ENCODE peak calls at places on chromosome 6, in four cellular contexts. L is H9, X is mesendoderm, W is H1. M is an unnamed sample.

GRCh38 chr6:27081931-27082330 is 165.6 kb upstream of the PRSS16 start:
- DNase-seq in W (no peak), X (no peak), L (no peak), M (no peak)

GRCh38 chr6:96276326-96276725 is 245.3 kb upstream of the UFL1 start:
- DNase-seq in W (no peak), X (no peak), L (no peak), M (no peak)

GRCh38 chr6:47700051-47700450 is 1.7 kb downstream of the ADGRF4 start:
- DNase-seq in W (no peak), L (no peak), X (peak), M (peak)

GRCh38 chr6:42963855-42964605 is 3.5 kb downstream of the GNMT start:
- DNase-seq in W (peak), L (peak), X (peak), M (peak)

GRCh38 chr6:119179842-119180241 is 101.4 kb upstream of the FAM184A start:
- DNase-seq in X (no peak), W (no peak), L (no peak), M (no peak)

GRCh38 chr6:26064619-26065257 is 22.5 kb upstream of the HFE start:
- DNase-seq in W (no peak), X (peak), L (no peak), M (peak)

GRCh38 chr6:84764332-84765049 is at the start of gene TBX18:
- DNase-seq in L (peak), X (peak), W (peak), M (peak)

GRCh38 chr6:93419304-93420162 is at the start of gene EPHA7:
- DNase-seq in L (peak), X (peak), W (peak), M (peak)

GRCh38 chr6:53752856-53753255 is 41.9 kb upstream of the LRRC1 start:
- DNase-seq in X (no peak), W (no peak), L (no peak), M (peak)

GRCh38 chr6:22249646-22250045 is 47.2 kb downstream of the PRL start:
- DNase-seq in W (no peak), X (no peak), L (no peak), M (no peak)

GRCh38 chr6:77650098-77650663 is 2.7 kb upstream of the MEI4 start:
- DNase-seq in L (peak), X (peak), W (peak), M (no peak)

GRCh38 chr6:145629478-145629877 is 105.8 kb downstream of the EPM2A start:
- DNase-seq in W (no peak), L (no peak), X (peak), M (no peak)

GRCh38 chr6:41278699-41279405 is 7.6 kb downstream of the TREM1 start:
- DNase-seq in L (peak), W (peak), X (peak), M (peak)

GRCh38 chr6:44386364-44386928 is 1.1 kb upstream of the CDC5L start:
- DNase-seq in W (no peak), L (no peak), X (no peak), M (no peak)

GRCh38 chr6:89145461-89145961 is 344 bp upstream of the PM20D2 start:
- DNase-seq in L (no peak), W (no peak), X (peak), M (peak)

GRCh38 chr6:27138398-27138797 is 109.1 kb upstream of the PRSS16 start:
- DNase-seq in L (no peak), W (no peak), X (peak), M (no peak)

GRCh38 chr6:26363882-26364825 is 844 bp upstream of the BTN3A2 start:
- DNase-seq in L (no peak), W (no peak), X (no peak), M (no peak)

GRCh38 chr6:137870744-137871247 is 3.7 kb downstream of the TNFAIP3 start:
- DNase-seq in X (no peak), L (no peak), W (no peak), M (peak)

GRCh38 chr6:97850458-97851218 is 567.6 kb upstream of the MMS22L start:
- DNase-seq in W (no peak), X (no peak), L (no peak), M (no peak)

GRCh38 chr6:121260651-121261102 is 73.6 kb downstream of the TBC1D32 start:
- DNase-seq in X (no peak), L (no peak), W (no peak), M (peak)

GRCh38 chr6:116741571-116741970 is 23.9 kb downstream of the FAM162B start:
- DNase-seq in L (no peak), W (no peak), X (no peak), M (no peak)

GRCh38 chr6:119686240-119686639 is 336.7 kb upstream of the MAN1A1 start:
- DNase-seq in L (no peak), W (no peak), X (no peak), M (no peak)

GRCh38 chr6:27495386-27496135 is 22.7 kb upstream of the ZNF184 start:
- DNase-seq in L (peak), X (peak), W (peak), M (peak)

GRCh38 chr6:106128981-106129761 is 43.0 kb downstream of the PRDM1 start:
- DNase-seq in W (no peak), X (no peak), L (no peak), M (peak)

GRCh38 chr6:130593948-130594347 is 228.1 kb downstream of the TMEM200A start:
- DNase-seq in W (no peak), X (no peak), L (no peak), M (no peak)

GRCh38 chr6:72622094-72622540 is 253 bp downstream of the KCNQ5 start:
- DNase-seq in W (peak), X (peak), L (peak), M (peak)

GRCh38 chr6:124961784-124962611 is at the start of gene RNF217:
- DNase-seq in X (peak), W (peak), L (peak), M (peak)

GRCh38 chr6:37648465-37649330 is 49.0 kb downstream of the MDGA1 start:
- DNase-seq in W (peak), L (peak), X (peak), M (no peak)

GRCh38 chr6:47621838-47622449 is 76.4 kb upstream of the ADGRF4 start:
- DNase-seq in L (no peak), X (no peak), W (no peak), M (no peak)

GRCh38 chr6:83954371-83954770 is 79.2 kb upstream of the MRAP2 start:
- DNase-seq in W (no peak), L (no peak), X (no peak), M (no peak)

GRCh38 chr6:92922216-92922806 is 497.0 kb downstream of the EPHA7 start:
- DNase-seq in W (peak), X (peak), L (no peak), M (no peak)

GRCh38 chr6:37650071-37650481 is 47.6 kb downstream of the MDGA1 start:
- DNase-seq in X (peak), L (peak), W (peak), M (no peak)

GRCh38 chr6:131213501-131213990 is 78.3 kb downstream of the AKAP7 start:
- DNase-seq in L (no peak), X (no peak), W (no peak), M (peak)

GRCh38 chr6:153074761-153075160 is 56.3 kb downstream of the RGS17 start:
- DNase-seq in L (no peak), W (no peak), X (no peak), M (no peak)

GRCh38 chr6:106272289-106272688 is 53.3 kb downstream of the ATG5 start:
- DNase-seq in L (no peak), W (no peak), X (no peak), M (no peak)

GRCh38 chr6:112017169-112017568 is 36.7 kb upstream of the CCN6 start:
- DNase-seq in W (no peak), X (no peak), L (no peak), M (no peak)

DNA sequence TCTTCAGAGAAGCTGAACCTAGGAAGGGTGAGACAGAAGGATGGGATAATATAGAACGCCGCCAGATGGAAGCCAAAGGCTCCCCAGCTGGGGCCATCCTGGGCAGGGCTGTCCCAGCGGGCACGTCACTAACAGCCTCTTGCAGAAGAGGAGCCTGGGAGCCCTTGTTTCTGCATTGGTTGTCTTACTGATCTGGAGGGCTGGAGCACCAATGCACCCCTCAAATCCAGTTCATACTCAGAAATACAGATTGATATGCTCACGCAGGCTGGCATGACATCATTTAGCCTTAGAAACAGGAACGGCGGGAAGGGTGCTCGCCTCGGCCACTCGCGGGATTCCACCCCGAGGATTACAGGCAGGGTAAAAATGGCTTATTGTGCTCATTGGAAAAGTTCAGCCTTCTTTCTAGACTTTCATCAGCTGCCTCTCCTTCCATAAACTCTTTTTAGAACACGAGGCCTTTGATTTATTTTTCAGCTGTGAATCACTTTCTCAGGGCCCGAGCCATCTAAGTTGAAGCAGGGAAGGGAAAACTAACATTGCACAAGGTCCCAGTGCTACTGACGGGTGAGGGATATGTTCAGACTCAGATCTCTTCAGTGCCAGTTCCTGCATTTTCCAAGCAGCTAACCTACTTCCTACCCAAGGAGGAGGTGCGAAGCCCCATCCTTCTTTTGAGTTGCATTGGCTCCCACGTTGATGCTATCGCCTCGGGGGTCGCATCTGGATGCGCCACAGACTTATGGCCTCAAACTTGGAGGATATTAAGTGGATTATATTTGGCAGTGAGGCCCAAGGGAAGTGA is 82.3 kb downstream of the GMPR start:
- DNase-seq in X (no peak), L (no peak), W (no peak), M (peak)
- H3K56ac ChIP-seq in X (peak), L (no peak), W (no peak), M (no peak)

GRCh38 chr6:169495601-169496000 is 206.2 kb downstream of the WDR27 start:
- DNase-seq in W (no peak), X (no peak), L (no peak), M (peak)
- H3K56ac ChIP-seq in W (no peak), X (no peak), L (no peak), M (no peak)

DNA sequence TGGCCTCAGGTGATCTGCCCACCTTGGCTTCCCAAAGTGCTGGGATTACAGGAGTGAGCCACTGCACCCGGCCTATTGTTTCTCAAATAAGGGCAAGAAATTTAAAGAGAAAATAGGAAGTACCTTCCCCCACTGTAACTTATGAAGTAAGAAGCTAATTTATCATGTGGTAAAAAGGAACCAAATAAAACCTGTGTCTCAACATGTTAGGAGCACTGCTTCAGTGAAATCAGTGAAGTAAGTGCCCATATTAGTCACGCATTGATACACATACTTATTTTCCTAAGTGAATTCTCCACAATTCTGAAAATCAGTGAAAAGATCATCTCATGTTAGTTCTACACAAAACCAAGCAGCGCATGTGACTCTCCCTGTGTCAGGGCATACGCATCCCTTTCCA is 14.2 kb upstream of the LPA start:
- DNase-seq in X (no peak), W (no peak), L (no peak), M (no peak)
- H3K56ac ChIP-seq in X (no peak), W (no peak), L (no peak), M (no peak)

GRCh38 chr6:8562133-8562532 is 126.8 kb upstream of the SLC35B3 start:
- DNase-seq in X (no peak), L (no peak), W (no peak), M (no peak)
- H3K56ac ChIP-seq in X (no peak), L (no peak), W (no peak), M (no peak)

DNA sequence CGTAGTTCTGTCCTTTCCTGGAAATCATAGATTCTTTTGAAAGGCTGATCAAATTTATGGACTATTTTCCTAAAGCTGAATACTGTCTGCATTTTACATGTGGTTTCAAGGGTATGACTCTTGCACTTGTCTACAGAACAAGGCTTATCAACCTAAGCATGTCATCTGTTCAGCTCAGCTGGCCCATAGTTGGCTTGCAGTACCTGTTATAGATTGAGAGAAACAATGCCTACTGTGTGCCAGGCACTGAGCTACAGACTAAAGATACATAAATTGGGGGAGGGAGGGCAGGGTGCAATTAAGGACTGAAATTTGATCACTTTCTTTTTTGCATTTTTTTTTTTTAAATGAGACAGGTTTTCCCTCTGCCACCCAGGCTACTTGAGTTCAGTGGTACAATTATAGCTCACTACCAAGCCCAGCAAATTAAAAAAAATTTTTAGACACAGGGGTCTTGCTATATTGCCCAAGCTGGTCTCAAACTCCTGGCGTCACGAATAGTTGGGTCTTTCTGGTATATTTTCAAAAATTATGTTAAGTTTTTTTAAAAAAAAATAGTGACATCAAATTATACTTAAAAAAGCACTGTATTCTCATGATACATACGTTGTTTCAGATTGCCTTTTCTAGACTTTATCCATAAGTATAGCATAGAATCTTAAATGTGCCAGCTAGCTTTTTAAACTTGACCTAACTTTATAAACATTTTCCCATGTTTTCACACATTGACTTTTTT is 52.2 kb downstream of the RREB1 start:
- DNase-seq in X (no peak), L (no peak), W (no peak), M (no peak)
- H3K56ac ChIP-seq in X (no peak), L (no peak), W (no peak), M (no peak)

GRCh38 chr6:99514089-99514488 is 1.1 kb downstream of the USP45 start:
- DNase-seq in W (no peak), X (peak), L (no peak), M (peak)
- H3K56ac ChIP-seq in W (no peak), X (peak), L (no peak), M (peak)

GRCh38 chr6:2196079-2196679 is 49.2 kb downstream of the GMDS start:
- DNase-seq in X (peak), L (no peak), W (no peak), M (peak)
- H3K56ac ChIP-seq in X (no peak), L (no peak), W (no peak), M (no peak)

GRCh38 chr6:20241102-20241501 is 28.8 kb upstream of the MBOAT1 start:
- DNase-seq in W (no peak), X (no peak), L (no peak), M (no peak)

GRCh38 chr6:20236899-20237600 is 24.8 kb upstream of the MBOAT1 start:
- DNase-seq in L (no peak), X (no peak), W (no peak), M (no peak)

GRCh38 chr6:20237677-20238460 is 25.6 kb upstream of the MBOAT1 start:
- DNase-seq in L (no peak), X (no peak), W (no peak), M (no peak)

GRCh38 chr6:20236344-20236743 is 24.1 kb upstream of the MBOAT1 start:
- DNase-seq in X (no peak), W (no peak), L (no peak), M (no peak)

DNA sequence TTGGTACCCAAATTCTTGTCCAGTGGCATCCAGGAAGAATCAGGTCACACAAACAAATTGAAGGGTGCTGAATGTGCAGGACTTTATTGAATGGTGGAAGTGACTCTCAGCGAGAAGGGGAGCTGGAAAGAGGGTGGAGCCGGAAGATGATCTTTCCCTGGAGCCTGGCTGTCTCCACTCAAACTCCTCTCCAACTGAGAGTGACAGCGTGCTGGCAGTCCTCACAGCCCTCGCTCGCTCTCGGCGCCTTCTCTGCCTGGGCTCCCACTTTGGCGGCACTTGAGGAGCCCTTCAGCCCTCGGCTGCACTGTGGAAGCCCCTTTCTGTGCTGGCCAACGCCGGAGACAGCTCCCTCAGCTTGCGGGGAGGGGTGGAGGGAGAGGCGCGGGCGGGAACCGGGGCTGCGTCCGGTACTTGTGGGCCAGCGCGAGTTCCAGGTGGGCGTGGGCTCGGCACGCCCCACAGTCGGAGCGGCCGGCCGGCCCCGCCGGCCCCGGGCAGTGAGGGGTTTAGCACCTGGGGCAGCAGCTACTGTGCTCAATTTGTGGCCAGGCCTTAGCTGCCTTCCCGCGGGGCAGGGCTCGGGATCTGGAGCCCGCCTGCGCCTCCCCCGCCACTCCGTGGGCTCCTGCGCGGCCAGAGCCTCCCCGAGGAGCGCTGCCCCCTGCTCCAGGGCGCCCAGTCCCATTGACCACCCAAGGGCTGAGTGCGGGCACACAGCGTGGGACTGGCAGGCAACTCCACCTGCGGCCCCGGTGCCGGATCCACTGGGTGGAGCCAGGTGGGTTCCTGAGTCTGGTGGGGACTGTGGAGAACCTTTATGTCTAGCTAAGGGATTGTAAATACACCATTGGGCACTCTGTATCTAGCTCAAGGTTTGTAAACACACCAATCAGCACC is 26.7 kb upstream of the MBOAT1 start:
- DNase-seq in X (peak), W (no peak), L (peak), M (no peak)
- H3K56ac ChIP-seq in X (peak), W (no peak), L (no peak), M (no peak)

GRCh38 chr6:56961151-56961550 is 6.2 kb downstream of the BEND6 start:
- DNase-seq in X (peak), L (no peak), W (no peak), M (no peak)
- H3K56ac ChIP-seq in X (no peak), L (no peak), W (no peak), M (no peak)